ENCODE peak calls at places on chromosomes 2 and 18, in six cellular contexts. C is ovary, D is heart left ventricle, N is lung, H is HCT116, I is tibial nerve. K is an unnamed sample.

GRCh38 chr2:10501980-10502802 is 54.1 kb upstream of the ODC1 start:
- DNase-seq in N (no peak), D (no peak), I (no peak), H (no peak), C (no peak), K (no peak)

GRCh38 chr2:168136392-168136977 is 110.9 kb downstream of the STK39 start:
- DNase-seq in I (no peak), D (no peak), N (no peak), H (peak; percentile 46), C (no peak), K (no peak)

GRCh38 chr2:28713582-28714292 is 37.9 kb upstream of the PPP1CB start:
- DNase-seq in D (no peak), N (no peak), C (no peak), I (no peak), H (no peak), K (no peak)

GRCh38 chr18:37230762-37231161 is 334.8 kb downstream of the CELF4 start:
- DNase-seq in I (no peak), H (no peak), C (no peak), D (no peak), N (no peak), K (no peak)

GRCh38 chr2:236545248-236545658 is 24.4 kb upstream of the ACKR3 start:
- DNase-seq in D (no peak), I (no peak), C (no peak), N (no peak), H (no peak), K (no peak)

GRCh38 chr2:65579506-65580235 is 147.3 kb upstream of the SPRED2 start:
- DNase-seq in I (no peak), C (no peak), N (no peak), H (no peak), D (no peak), K (no peak)

GRCh38 chr18:59008302-59008974 is 131.2 kb upstream of the SEC11C start:
- DNase-seq in C (no peak), N (no peak), I (no peak), H (peak; percentile 26), D (no peak), K (no peak)

GRCh38 chr2:143819190-143819735 is 690.0 kb downstream of the ARHGAP15 start:
- DNase-seq in I (no peak), N (no peak), H (no peak), C (no peak), D (no peak), K (no peak)

GRCh38 chr2:28336993-28337627 is 55.5 kb upstream of the FOSL2 start:
- DNase-seq in C (peak; percentile 31), D (no peak), H (no peak), N (no peak), I (no peak), K (no peak)

GRCh38 chr2:68730828-68731227 is 3.8 kb upstream of the ARHGAP25 start:
- DNase-seq in H (no peak), D (no peak), I (no peak), C (no peak), N (no peak), K (no peak)

GRCh38 chr2:29347774-29348465 is 232.7 kb downstream of the CLIP4 start:
- DNase-seq in I (no peak), C (no peak), D (no peak), N (no peak), H (no peak), K (no peak)

GRCh38 chr2:182355815-182356214 is 71.0 kb downstream of the PDE1A start:
- DNase-seq in I (no peak), C (no peak), H (no peak), N (no peak), D (no peak), K (no peak)

GRCh38 chr2:20216130-20217025 is 8.6 kb downstream of the SDC1 start:
- DNase-seq in N (no peak), C (no peak), I (no peak), D (no peak), H (no peak), K (no peak)

GRCh38 chr2:128500136-128500800 is 181.6 kb upstream of the HS6ST1 start:
- DNase-seq in I (no peak), H (no peak), N (no peak), C (no peak), D (no peak), K (no peak)

GRCh38 chr2:118048396-118048795 is 34.5 kb upstream of the CCDC93 start:
- DNase-seq in H (no peak), I (no peak), N (no peak), C (no peak), D (no peak), K (no peak)

GRCh38 chr2:118049140-118050128 is 35.6 kb upstream of the CCDC93 start:
- DNase-seq in I (no peak), C (no peak), D (no peak), N (no peak), H (no peak), K (no peak)

GRCh38 chr2:118046628-118047210 is 32.8 kb upstream of the CCDC93 start:
- DNase-seq in N (no peak), I (no peak), C (no peak), D (no peak), H (peak; percentile 26), K (no peak)

GRCh38 chr2:118044849-118045248 is 31.0 kb upstream of the CCDC93 start:
- DNase-seq in D (no peak), H (no peak), N (no peak), C (no peak), I (no peak), K (no peak)

DNA sequence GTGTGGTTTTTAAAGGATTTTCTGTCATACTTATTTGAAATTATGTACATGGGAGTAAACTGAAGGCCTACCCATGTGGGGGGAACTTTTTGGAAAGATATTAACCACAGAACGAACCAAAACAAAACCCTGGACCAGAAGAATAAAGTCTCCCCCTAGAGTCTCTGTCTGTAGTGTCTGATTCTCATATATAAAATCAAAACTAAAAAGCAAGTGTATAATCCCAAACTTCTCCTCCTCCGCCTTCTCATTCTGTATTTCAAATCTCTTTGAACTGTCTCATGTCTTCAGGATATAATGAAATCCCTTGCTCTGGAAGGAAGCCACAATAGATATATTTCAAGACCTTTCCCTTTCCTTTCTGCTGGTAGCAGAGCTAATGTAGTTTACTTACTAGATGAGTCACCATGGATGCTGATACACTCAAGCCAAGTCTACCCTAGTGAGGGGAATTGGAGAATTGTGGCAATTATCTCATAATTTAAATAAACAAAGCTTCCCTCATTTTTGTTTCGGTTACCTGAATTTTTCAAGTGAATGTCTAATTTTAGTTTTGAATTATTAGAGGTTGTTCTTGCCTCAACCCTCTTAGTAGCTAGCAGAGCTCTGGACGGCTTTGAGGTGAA is 33.5 kb upstream of the CCDC93 start:
- DNase-seq in D (no peak), N (no peak), I (no peak), H (no peak), C (no peak), K (no peak)
- H3K4me3 ChIP-seq in D (no peak overlapping the region), N (no peak overlapping the region), I (no peak overlapping the region), H (no peak overlapping the region), C (no peak overlapping the region), K (no peak overlapping the region)

DNA sequence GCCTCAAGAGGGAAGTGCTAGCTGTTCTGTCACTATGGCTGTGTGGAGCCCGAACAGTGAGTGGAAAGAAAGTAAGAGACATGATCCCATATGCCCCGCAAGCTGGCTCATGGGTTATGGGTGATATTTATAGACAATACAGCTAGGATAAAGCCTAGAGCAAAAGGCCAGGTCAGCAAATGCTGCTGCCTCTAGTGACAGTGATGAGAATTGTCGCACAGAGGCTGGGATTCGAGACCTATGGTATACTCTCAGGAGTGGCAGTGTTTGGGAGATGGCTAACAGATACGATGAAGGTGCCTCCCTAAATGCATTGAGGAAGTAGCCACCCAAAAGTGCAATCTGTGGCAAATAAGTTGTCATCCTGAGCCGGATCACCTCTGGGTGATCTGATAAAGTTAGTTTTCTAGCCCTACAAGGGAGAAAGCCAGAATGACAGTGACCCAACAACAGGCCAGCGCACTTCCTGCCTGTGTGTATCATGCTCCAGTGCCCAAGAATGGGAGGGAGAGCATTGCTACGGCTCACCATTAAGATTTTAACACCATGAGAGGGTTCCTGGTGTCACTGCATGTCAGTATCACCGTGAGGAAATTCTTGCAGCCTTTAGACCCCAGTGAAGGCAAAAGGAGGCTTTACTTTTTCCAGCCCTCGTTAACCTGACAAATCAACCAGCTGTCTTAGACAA is 92.3 kb upstream of the TGFA start:
- DNase-seq in C (no peak), I (no peak), H (no peak), D (no peak), N (no peak), K (no peak)
- TF ChIP-seq CTCF in C (no peak), I (no peak), H (peak; percentile 38), D (no peak), N (no peak), K (no peak)

DNA sequence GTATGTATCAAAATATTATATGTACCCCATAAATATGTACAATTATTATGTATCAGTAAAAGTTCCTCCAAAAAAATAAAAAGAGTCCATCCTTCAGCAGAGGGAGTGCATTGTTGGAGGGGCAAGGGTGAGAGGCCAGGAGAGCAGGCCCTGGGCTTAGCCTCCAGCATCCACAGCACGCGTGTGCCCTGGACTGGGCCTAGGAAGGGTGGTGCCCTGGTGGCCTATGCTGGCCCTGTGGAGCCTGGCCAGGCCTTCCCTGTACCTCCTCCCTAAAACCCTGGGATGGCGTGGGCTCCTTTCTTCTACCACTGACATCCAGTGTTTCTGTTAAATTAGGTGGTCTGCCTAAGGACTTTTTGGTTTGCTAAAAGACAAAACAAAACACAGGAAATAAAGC is 93.4 kb downstream of the SH3RF3 start:
- DNase-seq in I (no peak), D (no peak), N (no peak), H (no peak), C (no peak), K (no peak)
- H3K4me3 ChIP-seq in I (no peak overlapping the region), D (no peak overlapping the region), N (no peak overlapping the region), H (no peak overlapping the region), C (no peak overlapping the region), K (no peak overlapping the region)

DNA sequence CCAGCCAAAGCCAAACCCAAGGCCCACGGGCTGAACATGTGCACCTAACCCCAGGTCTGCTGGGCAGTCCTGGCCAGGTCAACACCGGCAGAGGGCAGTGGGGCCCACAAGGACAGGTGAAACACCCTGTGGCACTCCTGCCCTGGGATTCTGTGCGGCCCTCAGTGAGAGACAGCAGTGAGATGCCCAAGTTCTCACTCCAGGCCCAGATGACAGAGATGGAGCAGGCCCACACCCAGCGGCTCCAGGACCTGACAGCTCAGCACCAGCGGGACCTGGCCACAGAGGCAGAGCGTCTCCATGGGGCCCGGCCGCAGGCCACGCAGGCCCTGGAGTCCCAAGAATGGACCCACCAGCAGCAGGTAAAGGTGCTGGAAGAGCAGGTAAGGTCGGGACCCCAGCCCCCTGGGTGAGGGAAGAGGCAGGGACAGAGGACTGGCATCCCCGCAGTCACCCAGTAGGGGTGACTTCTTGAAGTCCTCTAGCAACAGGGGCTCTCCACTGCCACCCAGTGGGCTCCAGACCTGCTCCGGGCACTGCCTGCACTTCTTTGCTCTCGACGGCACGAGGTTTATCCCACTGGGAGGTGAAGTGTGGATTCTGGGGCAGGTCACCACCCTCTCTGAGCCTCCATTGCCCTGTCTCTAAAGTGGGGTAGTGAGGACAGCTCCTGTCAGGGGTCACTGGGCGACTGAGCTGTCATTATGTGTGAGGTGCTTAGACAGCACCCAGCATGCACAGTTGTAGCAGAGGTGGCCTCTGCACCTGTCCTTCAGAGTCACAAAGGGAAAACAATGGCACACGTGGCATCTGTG is 8.8 kb upstream of the SNED1 start:
- DNase-seq in D (peak; percentile 18), I (peak; percentile 16), H (peak; percentile 48), C (no peak), N (no peak), K (peak; percentile 37)
- TF ChIP-seq CTCF in D (peak; percentile 29), I (peak; percentile 38), H (peak; percentile 90), C (no peak), N (no peak), K (peak; percentile 28)

DNA sequence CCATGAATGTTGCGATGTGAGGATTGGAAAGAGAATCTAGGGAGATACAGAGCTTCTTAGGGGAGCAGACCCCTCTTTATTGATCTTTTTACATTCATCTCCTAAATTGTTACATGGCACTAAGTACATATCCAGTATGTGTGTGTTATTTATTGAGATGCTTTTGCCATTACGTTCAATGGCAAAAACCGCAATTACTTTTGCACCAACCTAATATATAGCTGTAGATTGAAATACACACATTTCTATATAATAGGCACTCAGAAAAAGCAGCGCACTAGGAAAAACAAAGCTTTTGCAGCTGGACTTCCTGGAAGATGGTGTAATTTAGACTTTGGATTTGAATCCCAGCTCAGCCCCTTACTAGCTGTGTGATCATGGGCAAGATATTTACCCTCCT is 849.4 kb downstream of the SLC4A3 start:
- DNase-seq in I (no peak), D (no peak), N (no peak), C (no peak), H (no peak), K (no peak)
- H3K4me3 ChIP-seq in I (no peak overlapping the region), D (no peak overlapping the region), N (no peak overlapping the region), C (no peak overlapping the region), H (no peak overlapping the region), K (no peak overlapping the region)